ENCODE peak calls at places on chromosomes 4 and X, in seven cellular contexts. F, B, N, W, Y, J and D are unnamed samples.

GRCh38 chrX:68978211-68978780 is 149.5 kb downstream of the EFNB1 start:
- DNase-seq in F (peak; percentile 56), B (peak; percentile 41), N (no peak), W (no peak), Y (no peak), J (peak; percentile 83), D (no peak)

GRCh38 chr4:158996669-158997074 is 106.2 kb upstream of the RAPGEF2 start:
- DNase-seq in F (peak; percentile 97), B (peak; percentile 95), N (no peak), W (no peak), Y (no peak), J (peak; percentile 92), D (peak; percentile 93)

GRCh38 chr4:95529941-95530340 is 18.8 kb downstream of the UNC5C start:
- DNase-seq in F (no peak), B (no peak), N (no peak), W (no peak), Y (no peak), J (no peak), D (no peak)

GRCh38 chr4:41120297-41121217 is 93.8 kb downstream of the APBB2 start:
- DNase-seq in F (peak; percentile 59), B (peak; percentile 95), N (no peak), W (no peak), Y (no peak), J (peak; percentile 92), D (no peak)

GRCh38 chrX:115337735-115338134 is 48.2 kb downstream of the LUZP4 start:
- DNase-seq in F (peak; percentile 86), B (peak; percentile 78), N (no peak), W (no peak), Y (no peak), J (peak; percentile 90), D (no peak)

GRCh38 chrX:115894087-115894486 is 276.5 kb upstream of the AGTR2 start:
- DNase-seq in F (peak; percentile 33), B (no peak), N (no peak), W (peak; percentile 28), Y (no peak), J (peak; percentile 13), D (peak; percentile 56)

GRCh38 chr4:153785830-153786721 is 2.8 kb downstream of the SFRP2 start:
- DNase-seq in F (peak; percentile 14), B (peak; percentile 55), N (no peak), W (peak; percentile 33), Y (peak; percentile 44), J (peak; percentile 30), D (no peak)

GRCh38 chrX:17788439-17788838 is 51.1 kb downstream of the SCML1 start:
- DNase-seq in F (peak; percentile 16), B (peak; percentile 47), N (no peak), W (peak; percentile 63), Y (peak; percentile 68), J (peak; percentile 42), D (no peak)

GRCh38 chrX:155441097-155441496 is 17.3 kb downstream of the F8A3 start:
- DNase-seq in F (no peak), B (no peak), N (no peak), W (no peak), Y (no peak), J (no peak), D (no peak)

GRCh38 chr4:47643845-47644244 is 158.8 kb downstream of the ATP10D start:
- DNase-seq in F (no peak), B (no peak), N (no peak), W (no peak), Y (no peak), J (no peak), D (no peak)

GRCh38 chrX:132226169-132226568 is 6.9 kb upstream of the RAP2C start:
- DNase-seq in F (peak; percentile 15), B (peak; percentile 38), N (no peak), W (no peak), Y (no peak), J (peak; percentile 35), D (no peak)

GRCh38 chr4:77699731-77700210 is 94.2 kb downstream of the CXCL13 start:
- DNase-seq in F (peak; percentile 93), B (peak; percentile 96), N (no peak), W (no peak), Y (no peak), J (peak; percentile 89), D (no peak)

GRCh38 chr4:8215001-8215427 is 15.9 kb downstream of the SH3TC1 start:
- DNase-seq in F (peak; percentile 84), B (peak; percentile 90), N (no peak), W (no peak), Y (no peak), J (peak; percentile 94), D (no peak)

GRCh38 chr4:114132830-114133229 is 153.4 kb upstream of the ARSJ start:
- DNase-seq in F (no peak), B (no peak), N (no peak), W (no peak), Y (no peak), J (peak; percentile 10), D (no peak)

GRCh38 chrX:152913915-152914314 is 16.0 kb downstream of the ZNF185 start:
- DNase-seq in F (no peak), B (no peak), N (no peak), W (no peak), Y (no peak), J (no peak), D (no peak)

GRCh38 chr4:43316813-43317212 is 424.3 kb downstream of the GRXCR1 start:
- DNase-seq in F (peak; percentile 58), B (peak; percentile 45), N (no peak), W (no peak), Y (no peak), J (no peak), D (no peak)

GRCh38 chr4:77849278-77849965 is 13.2 kb upstream of the MRPL1 start:
- DNase-seq in F (no peak), B (no peak), N (no peak), W (no peak), Y (no peak), J (no peak), D (no peak)

GRCh38 chr4:171601091-171601490 is 212.1 kb upstream of the GALNTL6 start:
- DNase-seq in F (no peak), B (no peak), N (no peak), W (no peak), Y (no peak), J (no peak), D (no peak)

GRCh38 chrX:8927066-8927465 is 106.9 kb downstream of the FAM9B start:
- DNase-seq in F (no peak), B (no peak), N (no peak), W (no peak), Y (no peak), J (no peak), D (no peak)

GRCh38 chrX:46733226-46733625 is 25.7 kb downstream of the SLC9A7 start:
- DNase-seq in F (no peak), B (no peak), N (no peak), W (no peak), Y (no peak), J (no peak), D (no peak)

GRCh38 chr4:56128231-56128630 is 179.5 kb downstream of the CEP135 start:
- DNase-seq in F (peak; percentile 28), B (peak; percentile 76), N (no peak), W (no peak), Y (no peak), J (peak; percentile 83), D (no peak)

GRCh38 chr4:23039813-23040212 is 347.1 kb downstream of the GBA3 start:
- DNase-seq in F (no peak), B (no peak), N (no peak), W (no peak), Y (no peak), J (no peak), D (no peak)

GRCh38 chrX:36897690-36898089 is 110.5 kb upstream of the FAM47C start:
- DNase-seq in F (no peak), B (no peak), N (no peak), W (no peak), Y (no peak), J (no peak), D (no peak)

DNA sequence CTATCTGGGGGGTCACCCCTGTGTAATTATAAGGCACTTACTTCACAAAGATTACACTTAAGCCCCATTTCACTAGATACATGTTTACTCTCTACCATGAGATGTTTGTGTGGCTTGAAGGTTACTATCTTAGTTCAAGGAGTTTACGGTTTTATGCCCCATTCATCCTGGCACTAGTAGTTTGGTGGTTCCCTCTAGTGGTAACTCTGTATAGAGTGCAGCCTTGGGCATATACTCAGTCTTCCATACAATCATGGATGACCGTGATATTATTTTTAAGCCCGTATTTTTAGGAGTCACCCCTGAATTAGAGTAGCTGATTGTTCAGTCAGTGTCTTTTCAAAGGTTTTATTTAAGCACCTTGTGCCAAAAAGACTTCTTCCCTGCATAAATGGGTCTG is 109.9 kb upstream of the FAM47C start:
- DNase-seq in F (peak; percentile 0), B (peak; percentile 0), N (no peak), W (peak; percentile 5), Y (no peak), J (no peak), D (no peak)
- TF ChIP-seq CTCF in F (peak; percentile 35), B (peak; percentile 45), N (no peak), W (peak; percentile 17), Y (peak; percentile 35), J (peak; percentile 48), D (peak; percentile 59)

GRCh38 chr4:173515458-173515857 is 14.6 kb downstream of the HAND2 start:
- DNase-seq in F (no peak), B (no peak), N (no peak), W (no peak), Y (no peak), J (no peak), D (no peak)

GRCh38 chr4:173518419-173519102 is 11.5 kb downstream of the HAND2 start:
- DNase-seq in F (no peak), B (no peak), N (no peak), W (no peak), Y (no peak), J (peak; percentile 52), D (no peak)

GRCh38 chr4:173517781-173518371 is 12.2 kb downstream of the HAND2 start:
- DNase-seq in F (no peak), B (no peak), N (no peak), W (no peak), Y (no peak), J (peak; percentile 79), D (no peak)

GRCh38 chr4:173514641-173515217 is 15.3 kb downstream of the HAND2 start:
- DNase-seq in F (no peak), B (no peak), N (no peak), W (no peak), Y (no peak), J (no peak), D (no peak)

GRCh38 chr4:173516621-173517612 is 13.1 kb downstream of the HAND2 start:
- DNase-seq in F (no peak), B (no peak), N (no peak), W (no peak), Y (no peak), J (peak; percentile 70), D (no peak)
- TF ChIP-seq CTCF in F (no peak), B (no peak), N (no peak), W (no peak), Y (no peak), J (no peak), D (no peak)

DNA sequence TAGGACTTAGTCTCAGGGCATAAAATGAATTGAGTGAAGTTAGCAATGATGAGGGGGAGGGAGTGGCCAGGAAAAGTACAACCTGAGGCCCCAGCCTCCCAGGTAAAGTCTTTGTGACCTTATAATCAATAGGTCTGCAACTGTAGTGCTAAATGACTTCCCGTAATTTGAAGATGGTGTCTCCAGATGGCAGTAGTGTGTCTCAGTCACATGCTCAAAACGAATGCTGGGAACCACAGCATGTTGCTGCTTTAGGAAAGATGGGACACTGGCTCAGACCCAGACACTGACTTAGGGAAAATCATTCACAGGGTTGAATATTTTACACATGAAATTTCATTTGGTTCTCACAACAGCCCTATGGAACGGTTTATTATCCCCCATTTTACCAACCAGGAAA is 10.3 kb downstream of the SRPX2 start:
- DNase-seq in F (peak; percentile 32), B (peak; percentile 58), N (no peak), W (no peak), Y (no peak), J (peak; percentile 48), D (no peak)
- TF ChIP-seq CTCF in F (peak; percentile 26), B (peak; percentile 25), N (no peak), W (peak; percentile 2), Y (no peak), J (peak; percentile 28), D (no peak)

GRCh38 chr4:17347445-17347844 is 164.4 kb downstream of the QDPR start:
- DNase-seq in F (peak; percentile 19), B (peak; percentile 28), N (no peak), W (peak; percentile 42), Y (peak; percentile 38), J (peak; percentile 61), D (no peak)
- TF ChIP-seq CTCF in F (peak; percentile 53), B (peak; percentile 48), N (no peak), W (peak; percentile 41), Y (peak; percentile 49), J (peak; percentile 80), D (peak; percentile 58)